ENCODE peak calls at places on chromosomes 16 and 17, in eight cellular contexts. F is adrenal gland; B is GM12865; K is ACHN; H is head of caudate nucleus; U is activated CD4-positive, alpha-beta T cell treated with anti-CD3 and anti-CD28 coated beads for 24 hours; Q is LoVo; R is CD4-positive, alpha-beta memory T cell. X is an unnamed sample.

GRCh38 chr17:79591014-79591590 is 19.7 kb downstream of the RBFOX3 start:
- DNase-seq in Q (no peak), R (no peak), F (no peak), H (no peak), B (no peak), K (no peak), U (no peak), X (no peak)

GRCh38 chr17:31627960-31628359 is 231.1 kb downstream of the COPRS start:
- DNase-seq in R (no peak), K (no peak), F (no peak), U (no peak), Q (no peak), H (no peak), B (no peak), X (no peak)

GRCh38 chr17:56653877-56654276 is 60.4 kb downstream of the NOG start:
- DNase-seq in H (no peak), R (peak; percentile 55), F (no peak), U (peak; percentile 43), K (peak; percentile 86), Q (no peak), B (peak; percentile 77), X (peak; percentile 21)

GRCh38 chr17:82400830-82401229 is 17.3 kb upstream of the HEXD start:
- DNase-seq in K (no peak), Q (no peak), U (peak; percentile 41), B (peak; percentile 79), R (peak; percentile 33), F (peak; percentile 53), H (peak; percentile 21), X (peak; percentile 95)

GRCh38 chr16:80014241-80014939 is 413.9 kb upstream of the MAF start:
- DNase-seq in H (no peak), R (no peak), B (no peak), U (no peak), Q (no peak), K (no peak), F (no peak), X (no peak)

GRCh38 chr16:23949630-23950290 is 114.0 kb downstream of the PRKCB start:
- DNase-seq in B (peak; percentile 64), K (no peak), R (peak; percentile 82), U (no peak), H (no peak), F (peak; percentile 26), Q (no peak), X (peak; percentile 45)

GRCh38 chr17:80219013-80219776 is 938 bp downstream of the SGSH start:
- DNase-seq in F (peak; percentile 89), B (peak; percentile 92), R (peak; percentile 93), U (peak; percentile 92), K (peak; percentile 85), Q (peak; percentile 85), H (no peak), X (peak; percentile 93)

GRCh38 chr17:74861554-74862107 is 1.9 kb upstream of the GRIN2C start:
- DNase-seq in H (no peak), B (no peak), Q (no peak), K (no peak), U (no peak), F (no peak), R (no peak), X (no peak)

GRCh38 chr16:87728026-87728425 is 37.8 kb downstream of the KLHDC4 start:
- DNase-seq in F (no peak), Q (no peak), H (no peak), B (no peak), U (no peak), K (peak; percentile 33), R (no peak), X (no peak)

GRCh38 chr16:58451945-58452401 is 48.0 kb upstream of the NDRG4 start:
- DNase-seq in F (peak; percentile 56), K (peak; percentile 50), B (no peak), R (no peak), H (no peak), Q (peak; percentile 8), U (no peak), X (no peak)

GRCh38 chr16:23148513-23149266 is 562 bp downstream of the USP31 start:
- DNase-seq in Q (peak; percentile 57), K (peak; percentile 76), H (no peak), R (peak; percentile 65), U (peak; percentile 25), B (peak; percentile 70), F (peak; percentile 79), X (peak; percentile 19)

GRCh38 chr16:88938933-88939813 is 37.8 kb downstream of the CBFA2T3 start:
- DNase-seq in R (no peak), H (no peak), U (no peak), B (no peak), K (no peak), Q (no peak), F (no peak), X (no peak)

GRCh38 chr17:58204796-58205195 is 12.3 kb downstream of the EPX start:
- DNase-seq in U (no peak), H (no peak), F (no peak), B (no peak), K (no peak), R (no peak), Q (no peak), X (no peak)

GRCh38 chr16:82580293-82580900 is 46.4 kb upstream of the CDH13 start:
- DNase-seq in B (peak; percentile 6), U (no peak), F (peak; percentile 2), H (peak; percentile 64), K (peak; percentile 44), R (no peak), Q (peak; percentile 27), X (peak; percentile 10)

GRCh38 chr16:27330542-27330941 is 16.8 kb downstream of the IL4R start:
- DNase-seq in R (no peak), U (no peak), B (no peak), H (no peak), K (no peak), F (no peak), Q (no peak), X (no peak)

GRCh38 chr17:869067-869466 is 86.9 kb downstream of the MRM3 start:
- DNase-seq in F (peak; percentile 67), Q (no peak), H (no peak), B (no peak), R (no peak), U (no peak), K (peak; percentile 44), X (no peak)

GRCh38 chr17:78268960-78269892 is 37.8 kb downstream of the TMEM235 start:
- DNase-seq in F (peak; percentile 47), H (no peak), B (no peak), Q (no peak), R (no peak), K (no peak), U (no peak), X (no peak)

GRCh38 chr17:7213895-7214299 is 5.7 kb downstream of the DLG4 start:
- DNase-seq in Q (peak; percentile 63), R (no peak), H (peak; percentile 76), B (peak; percentile 81), U (no peak), K (peak; percentile 73), F (peak; percentile 82), X (peak; percentile 27)

GRCh38 chr17:39547713-39548478 is 59.8 kb downstream of the NEUROD2 start:
- DNase-seq in H (peak; percentile 76), Q (peak; percentile 39), B (peak; percentile 66), R (peak; percentile 57), F (peak; percentile 76), U (peak; percentile 77), K (peak; percentile 50), X (peak; percentile 58)

GRCh38 chr17:27802033-27802432 is 1.7 kb upstream of the NOS2 start:
- DNase-seq in Q (no peak), H (no peak), B (no peak), U (no peak), K (no peak), F (no peak), R (no peak), X (no peak)

GRCh38 chr16:12395266-12395665 is 408.4 kb downstream of the CPPED1 start:
- DNase-seq in H (no peak), F (no peak), R (no peak), Q (no peak), K (no peak), U (no peak), B (no peak), X (no peak)

GRCh38 chr16:51821527-51821926 is 670.5 kb upstream of the SALL1 start:
- DNase-seq in K (no peak), Q (no peak), H (no peak), R (no peak), B (no peak), F (no peak), U (no peak), X (no peak)

GRCh38 chr16:87178977-87179376 is 138.2 kb downstream of the C16orf95 start:
- DNase-seq in K (no peak), U (no peak), H (no peak), F (peak; percentile 59), R (no peak), B (no peak), Q (no peak), X (no peak)

GRCh38 chr17:4411201-4411600 is 22.5 kb upstream of the SPNS3 start:
- DNase-seq in R (no peak), F (no peak), K (no peak), B (no peak), U (no peak), H (no peak), Q (no peak), X (no peak)

GRCh38 chr17:82213251-82214011 is 789 bp upstream of the CCDC57 start:
- DNase-seq in Q (no peak), F (peak; percentile 66), H (peak; percentile 48), U (no peak), R (peak; percentile 38), B (no peak), K (peak; percentile 75), X (no peak)

GRCh38 chr17:82267575-82268379 is 5.7 kb downstream of the CSNK1D start:
- DNase-seq in B (no peak), U (no peak), H (peak; percentile 87), R (no peak), F (peak; percentile 99), K (peak; percentile 98), Q (peak; percentile 86), X (peak; percentile 76)

GRCh38 chr17:32111141-32111771 is 31.0 kb upstream of the RHOT1 start:
- DNase-seq in Q (no peak), B (peak; percentile 34), H (peak; percentile 45), U (no peak), R (peak; percentile 31), F (peak; percentile 57), K (peak; percentile 32), X (no peak)

GRCh38 chr17:49111934-49112333 is 20.6 kb upstream of the B4GALNT2 start:
- DNase-seq in Q (no peak), R (no peak), H (no peak), K (no peak), B (no peak), U (no peak), F (no peak), X (no peak)

GRCh38 chr16:50438041-50438437 is 69.3 kb upstream of the BRD7 start:
- DNase-seq in K (no peak), Q (no peak), F (no peak), H (no peak), U (no peak), B (no peak), R (no peak), X (no peak)

GRCh38 chr17:78935419-78936323 is 10.5 kb upstream of the TIMP2 start:
- DNase-seq in R (no peak), H (no peak), F (peak; percentile 69), B (no peak), Q (no peak), K (peak; percentile 67), U (no peak), X (no peak)

GRCh38 chr17:73262676-73263642 is 1.3 kb upstream of the CPSF4L start:
- DNase-seq in Q (no peak), B (no peak), U (no peak), R (no peak), H (no peak), K (no peak), F (no peak), X (no peak)

GRCh38 chr17:55584861-55585260 is 73.6 kb upstream of the SMIM36 start:
- DNase-seq in B (no peak), K (no peak), Q (no peak), H (no peak), R (no peak), U (no peak), F (no peak), X (no peak)

GRCh38 chr16:50553182-50553710 is 5.0 kb downstream of the NKD1 start:
- DNase-seq in R (no peak), K (no peak), B (no peak), Q (no peak), F (no peak), H (no peak), U (no peak), X (no peak)

GRCh38 chr16:82317411-82318168 is 147.6 kb upstream of the MPHOSPH6 start:
- DNase-seq in B (no peak), Q (no peak), F (no peak), H (no peak), R (no peak), U (no peak), K (no peak), X (no peak)

X was measured in AML-193.